ENCODE peak calls at places on chromosome 4, in five cellular contexts. R is HCEC 1CT; I is activated naive CD4-positive, alpha-beta T cell treated with Interleukin-2 at 50 U/mL for 16 hours; V is GM06990; C is NCI-H1930. E is an unnamed sample.

GRCh38 chr4:182764642-182765041 is 152.5 kb downstream of the DCTD start:
- DNase-seq in R (no peak), I (no peak), V (no peak), C (no peak), E (no peak)

GRCh38 chr4:3657917-3658913 is 108.0 kb upstream of the ADRA2C start:
- DNase-seq in R (no peak), I (no peak), V (no peak), C (no peak), E (peak; percentile 86)

GRCh38 chr4:176840166-176840565 is 47.4 kb upstream of the VEGFC start:
- DNase-seq in R (no peak), I (no peak), V (no peak), C (no peak), E (peak; percentile 55)

GRCh38 chr4:8391972-8392371 is 48.6 kb downstream of the ACOX3 start:
- DNase-seq in R (peak; percentile 70), I (no peak), V (peak; percentile 40), C (no peak), E (peak; percentile 96)

GRCh38 chr4:115187136-115187535 is 73.7 kb upstream of the NDST4 start:
- DNase-seq in R (no peak), I (no peak), V (no peak), C (no peak), E (peak; percentile 25)

GRCh38 chr4:46844325-46844917 is 64.6 kb downstream of the COX7B2 start:
- DNase-seq in R (peak; percentile 29), I (peak; percentile 17), V (peak; percentile 13), C (no peak), E (peak; percentile 61)

GRCh38 chr4:142402925-142403324 is 443.2 kb downstream of the INPP4B start:
- DNase-seq in R (no peak), I (peak; percentile 45), V (no peak), C (no peak), E (peak; percentile 53)

GRCh38 chr4:113300384-113301011 is 251.0 kb downstream of the ANK2 start:
- DNase-seq in R (peak; percentile 34), I (no peak), V (no peak), C (no peak), E (peak; percentile 94)

GRCh38 chr4:151012836-151013235 is 2.2 kb downstream of the LRBA start:
- DNase-seq in R (no peak), I (peak; percentile 18), V (no peak), C (no peak), E (no peak)

GRCh38 chr4:124066579-124066978 is 646.0 kb downstream of the ANKRD50 start:
- DNase-seq in R (no peak), I (no peak), V (no peak), C (no peak), E (no peak)

GRCh38 chr4:43853565-43854345 is 594.9 kb downstream of the KCTD8 start:
- DNase-seq in R (no peak), I (no peak), V (no peak), C (no peak), E (peak; percentile 2)

GRCh38 chr4:120682981-120683380 is 239.5 kb downstream of the PRDM5 start:
- DNase-seq in R (no peak), I (no peak), V (no peak), C (no peak), E (peak; percentile 49)

GRCh38 chr4:168480991-168481588 is 798 bp upstream of the DDX60L start:
- DNase-seq in R (peak; percentile 75), I (peak; percentile 39), V (peak; percentile 24), C (no peak), E (peak; percentile 87)

GRCh38 chr4:101345271-101345595 is 2.1 kb downstream of the PPP3CA start:
- DNase-seq in R (no peak), I (no peak), V (peak; percentile 12), C (no peak), E (peak; percentile 43)

GRCh38 chr4:71607780-71608673 is 175.9 kb downstream of the GC start:
- DNase-seq in R (peak; percentile 30), I (no peak), V (no peak), C (no peak), E (peak; percentile 78)

GRCh38 chr4:170089743-170090666 is at the start of gene AADAT:
- DNase-seq in R (peak; percentile 68), I (no peak), V (peak; percentile 11), C (peak; percentile 64), E (peak; percentile 73)

GRCh38 chr4:130675262-130675661 is 1579.3 kb downstream of the C4orf33 start:
- DNase-seq in R (no peak), I (no peak), V (no peak), C (peak; percentile 1), E (no peak)

GRCh38 chr4:173346074-173346473 is 11.9 kb upstream of the HMGB2 start:
- DNase-seq in R (peak; percentile 65), I (no peak), V (no peak), C (no peak), E (no peak)

GRCh38 chr4:119190354-119190753 is 22.2 kb upstream of the USP53 start:
- DNase-seq in R (no peak), I (no peak), V (no peak), C (no peak), E (no peak)

GRCh38 chr4:25107827-25108516 is 52.3 kb downstream of the SEPSECS start:
- DNase-seq in R (no peak), I (no peak), V (no peak), C (no peak), E (no peak)

GRCh38 chr4:187301923-187302322 is 578.3 kb upstream of the FAT1 start:
- DNase-seq in R (no peak), I (no peak), V (no peak), C (no peak), E (peak; percentile 18)

GRCh38 chr4:117137143-117137542 is 51.8 kb upstream of the TRAM1L1 start:
- DNase-seq in R (peak; percentile 41), I (no peak), V (no peak), C (no peak), E (peak; percentile 92)

GRCh38 chr4:26420903-26421302 is 69.4 kb downstream of the CCKAR start:
- DNase-seq in R (no peak), I (no peak), V (no peak), C (no peak), E (peak; percentile 60)

GRCh38 chr4:141501931-141502330 is 134.5 kb upstream of the IL15 start:
- DNase-seq in R (peak; percentile 12), I (no peak), V (no peak), C (no peak), E (peak; percentile 21)

GRCh38 chr4:102493794-102494193 is 7.4 kb upstream of the NFKB1 start:
- DNase-seq in R (no peak), I (no peak), V (no peak), C (no peak), E (no peak)

GRCh38 chr4:187276786-187277408 is 553.2 kb upstream of the FAT1 start:
- DNase-seq in R (peak; percentile 17), I (no peak), V (no peak), C (no peak), E (peak; percentile 74)

GRCh38 chr4:101977096-101977495 is 186.6 kb downstream of the BANK1 start:
- DNase-seq in R (peak; percentile 84), I (no peak), V (no peak), C (no peak), E (peak; percentile 95)

GRCh38 chr4:72592076-72592475 is 23.1 kb upstream of the ADAMTS3 start:
- DNase-seq in R (no peak), I (no peak), V (no peak), C (no peak), E (no peak)

GRCh38 chr4:77465271-77465670 is 140.3 kb upstream of the CXCL13 start:
- DNase-seq in R (no peak), I (peak; percentile 7), V (no peak), C (no peak), E (peak; percentile 7)

GRCh38 chr4:36328130-36328529 is 46.7 kb downstream of the DTHD1 start:
- DNase-seq in R (no peak), I (no peak), V (no peak), C (no peak), E (no peak)

GRCh38 chr4:88162636-88163035 is 4.2 kb upstream of the ABCG2 start:
- DNase-seq in R (no peak), I (no peak), V (no peak), C (no peak), E (peak; percentile 36)

E was measured in fibroblast of lung.